ENCODE peak calls at places on chromosomes 1 and 21, in six cellular contexts. I is fibroblast of lung, Y is adrenal gland, Q is cardiac muscle cell, H is neural progenitor cell, N is suprapubic skin. M is an unnamed sample.

GRCh38 chr1:183913556-183913955 is 108.6 kb downstream of the RGL1 start:
- DNase-seq in I (peak), Y (no peak), Q (no peak), H (no peak), N (no peak), M (peak)

GRCh38 chr1:12179111-12179519 is 12.3 kb downstream of the TNFRSF1B start:
- DNase-seq in I (peak), Y (peak), Q (peak), H (no peak), N (no peak), M (peak)

GRCh38 chr1:235068155-235069121 is 60.2 kb downstream of the TOMM20 start:
- DNase-seq in I (peak), Y (peak), Q (no peak), H (no peak), N (no peak), M (peak)

GRCh38 chr1:8061210-8061609 is 35.1 kb upstream of the ERRFI1 start:
- DNase-seq in I (peak), Y (peak), Q (peak), H (no peak), N (no peak), M (peak)

GRCh38 chr1:55970711-55971110 is 608.7 kb downstream of the PLPP3 start:
- DNase-seq in I (peak), Y (no peak), Q (peak), H (no peak), N (no peak), M (peak)

GRCh38 chr1:171455967-171456366 is 29.4 kb upstream of the PRRC2C start:
- DNase-seq in I (no peak), Y (no peak), Q (no peak), H (no peak), N (no peak), M (no peak)

GRCh38 chr1:43545686-43546387 is 15.2 kb downstream of the PTPRF start:
- DNase-seq in I (no peak), Y (peak), Q (peak), H (peak), N (no peak), M (no peak)

GRCh38 chr1:93629101-93630059 is 52.3 kb downstream of the BCAR3 start:
- DNase-seq in I (peak), Y (no peak), Q (peak), H (peak), N (no peak), M (peak)

GRCh38 chr1:46675549-46676314 is 4.1 kb downstream of the TEX38 start:
- DNase-seq in I (no peak), Y (no peak), Q (no peak), H (no peak), N (no peak), M (no peak)

GRCh38 chr1:19169642-19170041 is 40.4 kb downstream of the UBR4 start:
- DNase-seq in I (peak), Y (no peak), Q (no peak), H (no peak), N (no peak), M (peak)

GRCh38 chr1:203306970-203307541 is 1.7 kb downstream of the BTG2 start:
- DNase-seq in I (peak), Y (no peak), Q (no peak), H (peak), N (no peak), M (peak)

GRCh38 chr1:155910621-155911121 is 478 bp downstream of the RIT1 start:
- DNase-seq in I (peak), Y (peak), Q (peak), H (peak), N (no peak), M (peak)

GRCh38 chr1:218466341-218467010 is 121.3 kb downstream of the TGFB2 start:
- DNase-seq in I (no peak), Y (no peak), Q (no peak), H (no peak), N (no peak), M (no peak)

GRCh38 chr1:186566140-186566850 is 105.4 kb upstream of the PDC start:
- DNase-seq in I (peak), Y (no peak), Q (no peak), H (no peak), N (no peak), M (peak)

GRCh38 chr1:44803312-44804095 is 3.3 kb downstream of the PLK3 start:
- DNase-seq in I (no peak), Y (peak), Q (no peak), H (no peak), N (peak), M (no peak)
- H3K27ac ChIP-seq in I (peak), Y (peak), Q (peak), H (no peak), N (peak), M (no peak)

GRCh38 chr21:23930565-23930964 is 1676.7 kb downstream of the MRPL39 start:
- DNase-seq in I (no peak), Y (no peak), Q (no peak), H (no peak), N (no peak), M (no peak)

GRCh38 chr21:23939369-23940065 is 1667.8 kb downstream of the MRPL39 start:
- DNase-seq in I (no peak), Y (no peak), Q (no peak), H (no peak), N (no peak), M (no peak)

GRCh38 chr21:23936991-23937390 is 1670.3 kb downstream of the MRPL39 start:
- DNase-seq in I (no peak), Y (no peak), Q (no peak), H (no peak), N (no peak), M (no peak)

GRCh38 chr21:23936224-23936623 is 1671.1 kb downstream of the MRPL39 start:
- DNase-seq in I (peak), Y (no peak), Q (peak), H (peak), N (no peak), M (peak)
- TF ChIP-seq CTCF in I (no peak), Y (peak), Q (no peak), H (peak), N (peak), M (peak)

GRCh38 chr1:91553196-91553595 is 52.5 kb downstream of the CDC7 start:
- DNase-seq in I (peak), Y (peak), Q (peak), H (no peak), N (no peak), M (peak)
- H3K27ac ChIP-seq in I (peak), Y (peak), Q (no peak), H (no peak), N (peak), M (no peak)

DNA sequence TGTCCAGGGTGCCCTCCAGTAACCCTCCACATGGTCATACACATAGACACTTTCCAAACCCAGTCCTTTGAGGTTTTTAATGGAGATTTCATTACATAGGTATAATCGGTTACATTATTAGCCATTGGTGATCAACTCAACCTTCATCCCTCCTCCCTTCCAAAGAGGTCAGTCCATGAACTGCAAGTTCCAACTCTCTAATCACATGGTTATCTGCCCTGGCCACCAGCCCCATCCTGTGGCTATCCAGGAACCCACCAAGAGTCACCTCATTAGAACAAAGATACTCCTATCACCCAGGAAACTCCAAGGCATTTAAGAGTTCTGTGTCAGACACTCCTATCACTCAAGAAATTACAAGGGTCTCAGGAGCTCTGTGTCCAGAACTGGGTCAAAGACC is 12.2 kb downstream of the ATP1A4 start:
- DNase-seq in I (no peak), Y (no peak), Q (no peak), H (no peak), N (no peak), M (no peak)
- TF ChIP-seq CTCF in I (no peak), Y (no peak), Q (no peak), H (no peak), N (no peak), M (no peak)

GRCh38 chr1:59149435-59149834 is 147.5 kb upstream of the FGGY start:
- DNase-seq in I (no peak), Y (no peak), Q (no peak), H (no peak), N (no peak), M (no peak)
- H3K27ac ChIP-seq in I (no peak), Y (no peak), Q (no peak), H (no peak), N (no peak), M (no peak)

DNA sequence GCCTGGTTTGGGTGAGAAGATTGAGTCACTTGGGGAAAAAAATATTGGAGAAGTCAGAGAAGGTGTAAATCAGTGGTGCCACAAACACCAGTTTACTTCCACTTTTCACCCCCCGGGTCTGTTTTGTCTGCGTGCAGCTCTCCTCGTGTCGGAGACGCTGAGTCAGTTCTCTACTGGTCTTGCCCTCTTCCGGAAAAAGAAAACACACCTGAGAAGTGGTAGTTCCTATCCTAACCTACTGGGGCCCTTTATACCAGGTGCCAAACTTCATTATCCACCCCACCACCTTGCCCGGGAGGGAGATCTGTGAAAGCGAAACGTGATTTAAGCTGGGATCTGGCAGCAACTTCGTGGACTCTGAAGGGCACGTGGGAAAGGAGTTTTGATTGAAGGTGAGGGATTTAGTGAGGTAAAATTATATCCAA is 855 bp upstream of the IVNS1ABP start:
- DNase-seq in I (peak), Y (peak), Q (peak), H (no peak), N (peak), M (no peak)
- TF ChIP-seq CTCF in I (no peak), Y (no peak), Q (no peak), H (no peak), N (no peak), M (no peak)

DNA sequence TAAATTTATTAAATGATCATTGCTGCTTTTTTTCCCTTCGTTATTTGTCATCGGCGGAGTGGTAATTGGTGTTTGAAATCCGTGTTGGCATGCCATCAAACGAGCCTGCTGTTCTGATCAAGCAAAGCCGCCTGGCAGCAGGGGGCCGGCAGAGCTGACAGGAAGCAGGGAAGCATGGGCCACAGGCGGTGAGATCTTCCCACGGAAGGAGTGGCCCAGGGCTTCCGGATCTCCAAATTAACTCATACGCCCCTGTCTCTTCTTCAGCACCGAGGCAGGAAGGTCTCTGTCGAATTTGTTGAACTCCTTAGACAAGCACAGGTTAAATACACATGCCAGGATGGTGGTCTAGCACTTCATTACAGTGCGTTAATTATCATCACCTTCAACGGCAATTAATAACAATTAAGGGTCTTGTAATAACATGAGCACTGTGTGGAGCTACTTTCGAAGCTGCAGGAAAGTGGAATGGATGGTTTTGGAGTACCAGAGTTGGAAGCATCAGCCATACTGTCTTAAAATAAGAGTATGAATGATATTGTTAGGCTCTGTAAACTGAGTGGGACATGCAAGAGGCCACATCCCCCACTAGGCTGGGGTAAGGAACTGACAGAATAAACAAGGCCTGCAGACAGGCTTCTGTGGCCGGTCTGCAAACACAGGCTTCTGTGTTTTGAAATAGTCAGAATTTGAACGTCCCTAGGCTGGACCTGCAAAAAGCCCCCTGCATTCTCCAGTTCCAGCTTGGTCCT is 199.4 kb upstream of the DAB1 start:
- DNase-seq in I (no peak), Y (no peak), Q (peak), H (peak), N (no peak), M (no peak)
- H3K27ac ChIP-seq in I (no peak), Y (no peak), Q (peak), H (no peak), N (no peak), M (no peak)

DNA sequence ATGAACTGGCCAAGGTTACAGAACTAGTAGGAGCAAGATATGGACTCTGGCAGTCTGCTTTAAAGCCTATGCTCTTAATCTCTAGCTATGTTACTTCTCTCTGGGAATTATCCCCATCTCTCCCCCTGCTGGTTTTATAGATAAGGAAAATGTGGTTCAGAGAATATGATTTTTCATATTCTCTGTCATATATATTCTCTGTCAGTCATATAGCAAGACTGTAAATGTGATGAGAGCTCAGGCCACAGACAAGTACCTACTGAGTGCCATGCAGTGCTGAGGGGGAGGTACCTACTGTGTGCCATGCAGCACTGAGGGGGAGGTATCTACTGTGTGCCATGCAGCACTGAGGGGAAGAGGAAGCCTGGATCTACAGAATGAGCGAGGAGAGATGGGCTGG is 220.3 kb upstream of the FGGY start:
- DNase-seq in I (no peak), Y (no peak), Q (peak), H (no peak), N (no peak), M (no peak)
- TF ChIP-seq CTCF in I (peak), Y (no peak), Q (peak), H (no peak), N (peak), M (peak)

DNA sequence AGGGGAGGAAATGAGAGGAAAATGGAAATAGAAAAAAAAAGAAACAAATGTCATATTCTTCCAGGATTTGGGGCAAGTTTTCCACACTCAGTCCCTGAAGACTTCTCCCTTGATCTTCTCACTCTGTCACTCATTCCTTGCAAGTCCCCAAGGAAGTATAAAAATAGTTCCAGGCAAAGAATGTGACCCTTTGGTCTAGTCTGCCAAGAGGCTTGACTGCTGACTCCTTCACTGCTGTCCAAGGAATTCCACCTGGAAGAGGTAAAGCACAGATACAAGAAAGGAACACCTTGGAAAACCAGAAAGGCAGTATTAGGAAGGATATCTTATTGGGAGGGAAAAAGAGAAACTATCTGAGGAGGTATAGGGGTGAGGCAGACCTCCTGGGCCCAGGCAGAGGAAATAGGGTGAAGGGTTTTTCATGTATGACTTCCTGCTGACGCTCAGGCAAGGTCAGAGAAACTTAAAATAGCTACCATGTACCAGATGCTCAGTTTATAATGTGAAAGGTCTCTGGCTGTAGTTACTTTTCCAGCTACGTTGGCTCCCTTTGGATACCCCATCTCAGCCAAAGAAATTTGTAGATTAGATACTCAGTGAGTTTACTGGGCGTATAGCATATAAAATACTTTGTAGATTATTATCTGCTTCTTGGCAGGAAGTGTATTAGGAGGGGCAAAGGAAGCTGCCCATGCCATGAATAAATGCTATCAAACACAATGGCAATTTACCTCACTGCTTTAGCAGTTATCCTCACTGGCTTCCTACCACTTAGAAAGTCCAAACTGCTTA is 2.0 kb upstream of the GJA5 start:
- DNase-seq in I (no peak), Y (no peak), Q (peak), H (no peak), N (no peak), M (no peak)
- H3K27ac ChIP-seq in I (no peak), Y (no peak), Q (no peak), H (no peak), N (no peak), M (no peak)

DNA sequence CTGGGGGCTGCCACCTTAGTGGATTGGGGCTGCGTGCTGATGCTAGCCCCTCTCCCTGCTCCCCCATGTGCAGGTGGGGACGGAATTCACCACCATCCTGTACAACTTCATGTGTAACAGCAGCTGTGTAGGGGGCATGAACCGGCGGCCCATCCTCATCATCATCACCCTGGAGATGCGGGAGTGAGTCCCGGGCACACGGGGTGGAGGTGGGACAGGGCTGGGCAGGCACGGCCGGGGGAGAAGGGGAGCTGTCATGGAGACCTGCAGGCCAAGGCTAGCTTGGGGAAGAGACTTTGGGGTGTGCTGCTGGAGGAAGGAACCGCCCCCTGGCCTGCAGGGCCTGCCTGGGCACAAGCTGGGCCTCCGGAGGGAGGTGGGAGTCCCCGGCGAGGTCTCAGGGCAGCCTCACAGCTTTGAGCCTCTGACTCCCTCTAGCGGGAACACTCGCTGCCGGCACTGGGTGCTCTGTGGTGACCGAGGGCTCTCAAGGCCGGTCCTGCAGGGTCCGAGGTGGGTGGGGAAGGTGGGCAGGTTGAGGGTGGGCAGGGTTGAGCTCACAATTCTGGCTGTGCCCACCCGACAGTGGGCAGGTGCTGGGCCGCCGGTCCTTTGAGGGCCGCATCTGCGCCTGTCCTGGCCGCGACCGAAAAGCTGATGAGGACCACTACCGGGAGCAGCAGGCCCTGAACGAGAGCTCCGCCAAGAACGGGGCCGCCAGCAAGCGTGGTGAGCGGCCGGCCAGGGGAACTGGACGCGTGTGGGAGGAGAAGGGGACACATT is 25.0 kb upstream of the CCDC27 start:
- DNase-seq in I (no peak), Y (no peak), Q (peak), H (peak), N (no peak), M (no peak)
- TF ChIP-seq CTCF in I (no peak), Y (peak), Q (peak), H (peak), N (no peak), M (peak)